ENCODE peak calls at places on chromosomes 4 and X, in six cellular contexts. One of them, this sample, is unnamed.

GRCh38 chrX:17967888-17968287 is 106.8 kb upstream of the RAI2 start:
- DNase-seq in H7: no peak
- DNase-seq in CD4-positive, CD25-positive, alpha-beta regulatory T cell: no peak
- DNase-seq in AG10803: no peak
- DNase-seq in cardiac fibroblast: no peak
- DNase-seq in left lung: no peak
- DNase-seq in this sample: no peak

GRCh38 chrX:153897899-153898298 is 6.6 kb upstream of the AVPR2 start:
- DNase-seq in H7: no peak
- DNase-seq in AG10803: no peak
- DNase-seq in CD4-positive, CD25-positive, alpha-beta regulatory T cell: no peak
- DNase-seq in left lung: no peak
- DNase-seq in cardiac fibroblast: no peak
- DNase-seq in this sample: no peak

GRCh38 chr4:163493643-163494359 is 689 bp upstream of the TMA16 start:
- DNase-seq in CD4-positive, CD25-positive, alpha-beta regulatory T cell: peak
- DNase-seq in AG10803: no peak
- DNase-seq in H7: no peak
- DNase-seq in left lung: no peak
- DNase-seq in cardiac fibroblast: no peak
- DNase-seq in this sample: no peak

GRCh38 chr4:84258905-84259830 is 239.9 kb downstream of the NKX6-1 start:
- DNase-seq in H7: no peak
- DNase-seq in AG10803: peak
- DNase-seq in cardiac fibroblast: peak
- DNase-seq in left lung: no peak
- DNase-seq in CD4-positive, CD25-positive, alpha-beta regulatory T cell: peak
- DNase-seq in this sample: peak

GRCh38 chrX:121000589-121000988 is 15.0 kb upstream of the CT47A1 start:
- DNase-seq in left lung: no peak
- DNase-seq in cardiac fibroblast: peak
- DNase-seq in CD4-positive, CD25-positive, alpha-beta regulatory T cell: no peak
- DNase-seq in H7: peak
- DNase-seq in AG10803: no peak
- DNase-seq in this sample: peak

GRCh38 chr4:113468165-113469022 is 293.1 kb downstream of the CAMK2D start:
- DNase-seq in left lung: peak
- DNase-seq in AG10803: peak
- DNase-seq in CD4-positive, CD25-positive, alpha-beta regulatory T cell: no peak
- DNase-seq in cardiac fibroblast: peak
- DNase-seq in H7: peak
- DNase-seq in this sample: peak

GRCh38 chr4:114807759-114808404 is 209.3 kb downstream of the UGT8 start:
- DNase-seq in AG10803: peak
- DNase-seq in H7: peak
- DNase-seq in CD4-positive, CD25-positive, alpha-beta regulatory T cell: peak
- DNase-seq in left lung: no peak
- DNase-seq in cardiac fibroblast: peak
- DNase-seq in this sample: peak

GRCh38 chr4:6955261-6955911 is 45.8 kb downstream of the TBC1D14 start:
- DNase-seq in H7: peak
- DNase-seq in CD4-positive, CD25-positive, alpha-beta regulatory T cell: no peak
- DNase-seq in AG10803: no peak
- DNase-seq in cardiac fibroblast: no peak
- DNase-seq in left lung: peak
- DNase-seq in this sample: no peak

GRCh38 chr4:73341454-73341853 is 62.6 kb upstream of the ALB start:
- DNase-seq in AG10803: peak
- DNase-seq in CD4-positive, CD25-positive, alpha-beta regulatory T cell: peak
- DNase-seq in cardiac fibroblast: peak
- DNase-seq in H7: peak
- DNase-seq in left lung: no peak
- DNase-seq in this sample: peak

GRCh38 chrX:7021991-7022390 is 125.5 kb upstream of the STS start:
- DNase-seq in left lung: no peak
- DNase-seq in cardiac fibroblast: no peak
- DNase-seq in CD4-positive, CD25-positive, alpha-beta regulatory T cell: no peak
- DNase-seq in H7: no peak
- DNase-seq in AG10803: no peak
- DNase-seq in this sample: no peak

GRCh38 chrX:149871940-149872339 is 9.0 kb upstream of the MAGEA8 start:
- DNase-seq in CD4-positive, CD25-positive, alpha-beta regulatory T cell: peak
- DNase-seq in left lung: no peak
- DNase-seq in cardiac fibroblast: peak
- DNase-seq in AG10803: no peak
- DNase-seq in H7: peak
- DNase-seq in this sample: peak

GRCh38 chr4:25857851-25858400 is 4.9 kb downstream of the SEL1L3 start:
- DNase-seq in AG10803: no peak
- DNase-seq in left lung: no peak
- DNase-seq in H7: no peak
- DNase-seq in cardiac fibroblast: no peak
- DNase-seq in CD4-positive, CD25-positive, alpha-beta regulatory T cell: no peak
- DNase-seq in this sample: no peak

GRCh38 chrX:44536198-44536597 is 6.5 kb downstream of the FUNDC1 start:
- DNase-seq in cardiac fibroblast: no peak
- DNase-seq in H7: no peak
- DNase-seq in AG10803: no peak
- DNase-seq in left lung: no peak
- DNase-seq in CD4-positive, CD25-positive, alpha-beta regulatory T cell: no peak
- DNase-seq in this sample: no peak

GRCh38 chr4:169744601-169745000 is 13.1 kb downstream of the HPF1 start:
- DNase-seq in cardiac fibroblast: no peak
- DNase-seq in AG10803: no peak
- DNase-seq in left lung: no peak
- DNase-seq in CD4-positive, CD25-positive, alpha-beta regulatory T cell: no peak
- DNase-seq in H7: no peak
- DNase-seq in this sample: no peak

GRCh38 chrX:17519349-17519748 is 144.3 kb downstream of the NHS start:
- DNase-seq in left lung: no peak
- DNase-seq in CD4-positive, CD25-positive, alpha-beta regulatory T cell: no peak
- DNase-seq in AG10803: peak
- DNase-seq in H7: no peak
- DNase-seq in cardiac fibroblast: peak
- DNase-seq in this sample: no peak

GRCh38 chr4:71259911-71260331 is 78.9 kb upstream of the SLC4A4 start:
- DNase-seq in CD4-positive, CD25-positive, alpha-beta regulatory T cell: no peak
- DNase-seq in left lung: no peak
- DNase-seq in AG10803: no peak
- DNase-seq in cardiac fibroblast: no peak
- DNase-seq in H7: no peak
- DNase-seq in this sample: no peak

GRCh38 chr4:112238833-112239232 is 7.2 kb downstream of the AP1AR start:
- DNase-seq in left lung: no peak
- DNase-seq in AG10803: no peak
- DNase-seq in H7: no peak
- DNase-seq in cardiac fibroblast: no peak
- DNase-seq in CD4-positive, CD25-positive, alpha-beta regulatory T cell: no peak
- DNase-seq in this sample: no peak

GRCh38 chr4:25095756-25096552 is 64.3 kb downstream of the SEPSECS start:
- DNase-seq in CD4-positive, CD25-positive, alpha-beta regulatory T cell: no peak
- DNase-seq in cardiac fibroblast: peak
- DNase-seq in H7: no peak
- DNase-seq in left lung: no peak
- DNase-seq in AG10803: no peak
- DNase-seq in this sample: no peak

GRCh38 chrX:145727476-145727875 is 90.2 kb upstream of the SLITRK2 start:
- DNase-seq in cardiac fibroblast: no peak
- DNase-seq in left lung: no peak
- DNase-seq in AG10803: no peak
- DNase-seq in H7: no peak
- DNase-seq in CD4-positive, CD25-positive, alpha-beta regulatory T cell: no peak
- DNase-seq in this sample: peak

DNA sequence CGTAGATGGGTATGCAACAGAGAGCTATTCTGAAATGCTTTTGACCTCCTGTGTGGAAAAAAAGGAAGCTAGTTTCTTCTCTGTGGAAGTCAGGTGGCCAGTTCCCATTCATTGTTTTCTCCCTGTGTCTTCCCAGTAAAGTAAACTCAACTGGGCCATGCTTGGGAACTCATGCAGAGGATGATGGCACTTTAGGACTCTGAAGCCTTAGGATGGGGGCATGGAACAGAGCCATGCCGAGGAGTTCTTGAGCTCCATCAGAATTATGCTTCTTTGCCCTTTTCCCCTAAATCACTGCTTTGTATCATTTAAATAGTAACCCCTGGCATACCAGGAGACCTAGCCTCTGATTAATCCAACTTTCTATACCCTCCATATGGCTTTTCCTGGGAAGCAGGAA is 3.2 kb downstream of the TMEM164 start:
- DNase-seq in AG10803: no peak
- DNase-seq in left lung: no peak
- DNase-seq in CD4-positive, CD25-positive, alpha-beta regulatory T cell: no peak
- DNase-seq in H7: no peak
- DNase-seq in cardiac fibroblast: no peak
- DNase-seq in this sample: no peak
- H3K4me3 ChIP-seq in AG10803: no peak
- H3K4me3 ChIP-seq in left lung: no peak
- H3K4me3 ChIP-seq in CD4-positive, CD25-positive, alpha-beta regulatory T cell: no peak
- H3K4me3 ChIP-seq in H7: no peak
- H3K4me3 ChIP-seq in cardiac fibroblast: no peak
- H3K4me3 ChIP-seq in this sample: no peak

GRCh38 chrX:118729043-118729652 is 1.7 kb downstream of the IL13RA1 start:
- DNase-seq in H7: no peak
- DNase-seq in CD4-positive, CD25-positive, alpha-beta regulatory T cell: no peak
- DNase-seq in left lung: no peak
- DNase-seq in cardiac fibroblast: no peak
- DNase-seq in AG10803: no peak
- DNase-seq in this sample: no peak
- H3K4me3 ChIP-seq in H7: no peak
- H3K4me3 ChIP-seq in CD4-positive, CD25-positive, alpha-beta regulatory T cell: no peak
- H3K4me3 ChIP-seq in left lung: no peak
- H3K4me3 ChIP-seq in cardiac fibroblast: no peak
- H3K4me3 ChIP-seq in AG10803: no peak
- H3K4me3 ChIP-seq in this sample: no peak

GRCh38 chr4:183635737-183636136 is 23.2 kb downstream of the RWDD4 start:
- DNase-seq in H7: no peak
- DNase-seq in left lung: no peak
- DNase-seq in cardiac fibroblast: no peak
- DNase-seq in AG10803: no peak
- DNase-seq in CD4-positive, CD25-positive, alpha-beta regulatory T cell: no peak
- DNase-seq in this sample: peak

GRCh38 chr4:183636923-183637322 is 22.1 kb downstream of the RWDD4 start:
- DNase-seq in cardiac fibroblast: no peak
- DNase-seq in AG10803: no peak
- DNase-seq in H7: no peak
- DNase-seq in CD4-positive, CD25-positive, alpha-beta regulatory T cell: no peak
- DNase-seq in left lung: no peak
- DNase-seq in this sample: peak

GRCh38 chr4:183637461-183637860 is 21.5 kb downstream of the RWDD4 start:
- DNase-seq in CD4-positive, CD25-positive, alpha-beta regulatory T cell: peak
- DNase-seq in cardiac fibroblast: no peak
- DNase-seq in H7: no peak
- DNase-seq in left lung: no peak
- DNase-seq in AG10803: peak
- DNase-seq in this sample: peak

GRCh38 chr4:183635333-183635732 is 23.7 kb downstream of the RWDD4 start:
- DNase-seq in AG10803: no peak
- DNase-seq in left lung: no peak
- DNase-seq in cardiac fibroblast: peak
- DNase-seq in H7: peak
- DNase-seq in CD4-positive, CD25-positive, alpha-beta regulatory T cell: no peak
- DNase-seq in this sample: peak

DNA sequence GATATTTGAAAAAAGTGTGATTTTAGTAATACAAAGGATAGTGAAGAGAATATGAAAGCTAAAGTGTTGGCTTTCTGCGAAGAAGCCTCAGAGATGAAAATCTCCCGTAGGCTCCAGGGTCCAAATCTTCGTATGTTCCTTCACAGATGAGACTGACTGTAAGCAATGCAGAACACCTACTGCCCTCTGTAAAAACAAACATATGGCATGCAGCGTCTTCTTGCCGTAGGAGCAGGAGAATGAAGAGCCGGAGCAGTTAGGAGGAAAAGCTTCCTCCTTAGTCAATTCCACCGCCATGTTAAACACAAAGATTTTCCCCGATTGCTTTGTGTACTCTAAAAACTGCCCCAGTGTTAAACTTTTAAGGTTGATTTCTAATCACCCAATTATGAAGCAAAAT is 22.5 kb downstream of the RWDD4 start:
- DNase-seq in AG10803: no peak
- DNase-seq in H7: no peak
- DNase-seq in cardiac fibroblast: no peak
- DNase-seq in CD4-positive, CD25-positive, alpha-beta regulatory T cell: no peak
- DNase-seq in left lung: no peak
- DNase-seq in this sample: peak
- H3K4me3 ChIP-seq in AG10803: no peak
- H3K4me3 ChIP-seq in H7: no peak
- H3K4me3 ChIP-seq in cardiac fibroblast: no peak
- H3K4me3 ChIP-seq in CD4-positive, CD25-positive, alpha-beta regulatory T cell: no peak
- H3K4me3 ChIP-seq in left lung: no peak
- H3K4me3 ChIP-seq in this sample: peak

DNA sequence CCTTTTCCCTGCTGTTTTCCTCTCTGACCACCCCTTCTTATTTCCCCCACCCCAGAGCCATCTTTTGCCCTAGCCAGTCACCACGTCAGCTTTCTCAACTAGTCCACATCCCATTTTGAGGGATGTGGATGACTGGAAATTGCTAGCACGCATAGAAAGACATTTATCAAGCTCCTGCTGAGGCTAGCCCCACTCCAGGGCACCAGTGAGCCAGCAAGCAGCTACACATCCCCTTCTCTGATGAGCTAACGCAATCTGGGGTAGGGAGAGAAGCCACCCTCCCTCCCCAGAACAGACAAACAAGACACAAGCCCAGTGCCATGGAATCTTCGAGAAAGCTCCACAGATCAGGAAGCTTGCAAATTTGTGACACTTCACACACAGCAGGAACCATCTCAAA is 1.2 kb downstream of the GABRE start:
- DNase-seq in H7: no peak
- DNase-seq in AG10803: peak
- DNase-seq in cardiac fibroblast: peak
- DNase-seq in CD4-positive, CD25-positive, alpha-beta regulatory T cell: no peak
- DNase-seq in left lung: no peak
- DNase-seq in this sample: no peak
- H3K4me3 ChIP-seq in H7: no peak
- H3K4me3 ChIP-seq in AG10803: peak
- H3K4me3 ChIP-seq in cardiac fibroblast: peak
- H3K4me3 ChIP-seq in CD4-positive, CD25-positive, alpha-beta regulatory T cell: no peak
- H3K4me3 ChIP-seq in left lung: no peak
- H3K4me3 ChIP-seq in this sample: peak